ENCODE peak calls at places on chromosomes 5 and 9, in four cellular contexts. K is neuronal stem cell, Y is neural progenitor cell, T is kidney. N is an unnamed sample.

GRCh38 chr9:135608999-135609317 is 30.4 kb downstream of the GLT6D1 start:
- DNase-seq in K (no peak), Y (no peak), T (no peak), N (no peak)

GRCh38 chr5:131542723-131543122 is 92.3 kb downstream of the RAPGEF6 start:
- DNase-seq in K (no peak), Y (no peak), T (no peak), N (no peak)

GRCh38 chr9:15139467-15139866 is 167.5 kb downstream of the TTC39B start:
- DNase-seq in K (no peak), Y (peak), T (no peak), N (no peak)

GRCh38 chr9:76657265-76657664 is 107.0 kb upstream of the PCA3 start:
- DNase-seq in K (no peak), Y (no peak), T (no peak), N (no peak)

GRCh38 chr9:124444166-124444565 is 6.1 kb upstream of the ADGRD2 start:
- DNase-seq in K (no peak), Y (no peak), T (no peak), N (no peak)

GRCh38 chr9:90445391-90445790 is 197.2 kb downstream of the DIRAS2 start:
- DNase-seq in K (no peak), Y (no peak), T (no peak), N (no peak)

GRCh38 chr5:107778651-107779050 is 107.9 kb upstream of the EFNA5 start:
- DNase-seq in K (no peak), Y (no peak), T (no peak), N (no peak)

GRCh38 chr9:106869458-106869857 is 6.5 kb downstream of the ZNF462 start:
- DNase-seq in K (no peak), Y (no peak), T (no peak), N (no peak)

GRCh38 chr9:93072383-93072795 is 13.9 kb downstream of the SUSD3 start:
- DNase-seq in K (no peak), Y (no peak), T (no peak), N (no peak)

GRCh38 chr9:311837-312236 is 97.2 kb downstream of the DOCK8 start:
- DNase-seq in K (no peak), Y (no peak), T (no peak), N (no peak)

GRCh38 chr9:38662763-38663593 is 42.6 kb upstream of the ANKRD18A start:
- DNase-seq in K (no peak), Y (peak), T (no peak), N (no peak)

GRCh38 chr5:54443264-54443663 is 12.2 kb upstream of the HSPB3 start:
- DNase-seq in K (no peak), Y (peak), T (no peak), N (peak)

GRCh38 chr5:85293139-85293785 is 908.6 kb upstream of the EDIL3 start:
- DNase-seq in K (no peak), Y (no peak), T (no peak), N (no peak)

GRCh38 chr5:149828161-149829011 is 98.3 kb downstream of the PPARGC1B start:
- DNase-seq in K (peak), Y (peak), T (peak), N (peak)

GRCh38 chr9:90880669-90881068 is 79.0 kb downstream of the SYK start:
- DNase-seq in K (no peak), Y (no peak), T (no peak), N (no peak)

GRCh38 chr5:13660072-13660471 is 284.4 kb downstream of the DNAH5 start:
- DNase-seq in K (no peak), Y (peak), T (no peak), N (no peak)

DNA sequence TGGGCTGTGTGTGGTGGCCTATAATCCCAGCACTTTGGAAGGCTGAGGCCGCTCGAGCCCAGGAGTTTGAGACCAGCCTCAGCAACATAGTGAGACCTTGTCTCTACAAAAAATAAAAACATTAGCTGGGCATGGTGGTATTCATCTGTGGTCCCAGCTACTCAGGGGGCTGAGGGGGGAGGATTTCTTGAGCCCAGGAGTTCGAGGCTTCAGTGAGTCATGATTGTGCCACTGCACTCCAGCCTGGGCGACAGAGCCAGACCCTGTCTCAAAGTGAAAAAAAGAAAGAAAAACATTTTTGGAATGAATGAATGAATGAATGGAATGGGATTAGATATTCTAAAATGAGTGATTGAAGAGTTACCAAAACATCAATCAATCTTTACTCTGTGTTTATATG is 85.8 kb downstream of the FGF1 start:
- DNase-seq in K (no peak), Y (no peak), T (no peak), N (no peak)
- H3K27ac ChIP-seq in K (no peak), Y (no peak), T (no peak), N (peak)

GRCh38 chr5:116654890-116655289 is 80.3 kb upstream of the SEMA6A start:
- DNase-seq in K (no peak), Y (peak), T (no peak), N (no peak)

GRCh38 chr5:116652196-116652729 is 77.6 kb upstream of the SEMA6A start:
- DNase-seq in K (peak), Y (peak), T (peak), N (peak)

GRCh38 chr5:116651653-116652052 is 77.0 kb upstream of the SEMA6A start:
- DNase-seq in K (no peak), Y (no peak), T (no peak), N (no peak)

GRCh38 chr5:116650964-116651363 is 76.3 kb upstream of the SEMA6A start:
- DNase-seq in K (no peak), Y (no peak), T (no peak), N (no peak)

DNA sequence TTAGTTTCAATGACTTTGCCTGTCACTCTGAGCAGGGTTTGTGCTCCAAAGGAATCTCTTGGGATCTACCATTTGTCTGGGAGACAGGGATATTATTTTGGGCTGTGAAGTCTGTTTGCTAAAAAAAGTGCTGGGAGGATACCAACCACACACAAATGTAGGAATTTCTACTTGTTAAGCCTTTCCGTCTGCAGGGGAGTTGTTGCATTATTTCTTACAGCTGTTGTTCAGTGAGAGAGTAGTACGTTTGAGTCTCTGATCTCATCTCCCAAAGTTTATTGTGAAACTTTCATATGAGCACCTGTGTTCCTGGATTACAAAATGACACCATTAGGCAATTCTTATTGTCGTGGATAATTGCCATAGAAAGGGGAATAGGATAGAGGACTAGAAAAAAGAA is 78.3 kb upstream of the SEMA6A start:
- DNase-seq in K (peak), Y (peak), T (no peak), N (no peak)
- H3K27ac ChIP-seq in K (peak), Y (no peak), T (no peak), N (peak)

DNA sequence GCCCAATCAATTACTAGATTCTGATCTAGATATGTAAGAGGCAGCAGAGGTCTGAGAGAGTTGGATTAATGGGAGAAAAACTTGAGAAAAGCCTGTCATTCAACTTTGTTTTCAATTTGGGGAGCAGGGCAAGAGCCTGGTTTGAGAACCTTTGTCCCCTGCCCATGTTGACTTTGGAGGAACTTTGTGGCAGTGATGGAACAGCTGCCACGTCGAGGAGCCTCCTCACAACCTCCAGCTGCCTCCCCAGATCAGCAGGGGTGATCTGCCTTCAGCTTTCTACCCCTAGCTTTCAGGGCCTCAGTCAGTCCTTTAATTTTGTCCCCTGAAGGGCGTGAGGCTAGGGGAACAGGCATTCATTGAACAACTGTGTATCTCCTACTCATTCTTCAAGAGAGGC is 8.7 kb downstream of the SKP2 start:
- DNase-seq in K (no peak), Y (no peak), T (no peak), N (no peak)
- H3K27ac ChIP-seq in K (no peak), Y (no peak), T (no peak), N (no peak)

GRCh38 chr5:156500755-156501154 is 173.8 kb downstream of the SGCD start:
- DNase-seq in K (no peak), Y (no peak), T (no peak), N (no peak)
- H3K27ac ChIP-seq in K (no peak), Y (no peak), T (no peak), N (no peak)

GRCh38 chr5:82975812-82976211 is 101.4 kb downstream of the TMEM167A start:
- DNase-seq in K (no peak), Y (no peak), T (no peak), N (no peak)
- H3K27ac ChIP-seq in K (no peak), Y (no peak), T (no peak), N (no peak)

GRCh38 chr9:34624475-34624984 is 4.2 kb upstream of the DCTN3 start:
- DNase-seq in K (no peak), Y (peak), T (no peak), N (no peak)

GRCh38 chr9:34615132-34615531 is 3.2 kb upstream of the RPP25L start:
- DNase-seq in K (no peak), Y (no peak), T (no peak), N (no peak)

GRCh38 chr9:34623386-34624235 is 3.3 kb upstream of the DCTN3 start:
- DNase-seq in K (no peak), Y (no peak), T (no peak), N (no peak)

GRCh38 chr9:34625087-34625486 is 3.8 kb downstream of the ARID3C start:
- DNase-seq in K (peak), Y (no peak), T (no peak), N (no peak)

DNA sequence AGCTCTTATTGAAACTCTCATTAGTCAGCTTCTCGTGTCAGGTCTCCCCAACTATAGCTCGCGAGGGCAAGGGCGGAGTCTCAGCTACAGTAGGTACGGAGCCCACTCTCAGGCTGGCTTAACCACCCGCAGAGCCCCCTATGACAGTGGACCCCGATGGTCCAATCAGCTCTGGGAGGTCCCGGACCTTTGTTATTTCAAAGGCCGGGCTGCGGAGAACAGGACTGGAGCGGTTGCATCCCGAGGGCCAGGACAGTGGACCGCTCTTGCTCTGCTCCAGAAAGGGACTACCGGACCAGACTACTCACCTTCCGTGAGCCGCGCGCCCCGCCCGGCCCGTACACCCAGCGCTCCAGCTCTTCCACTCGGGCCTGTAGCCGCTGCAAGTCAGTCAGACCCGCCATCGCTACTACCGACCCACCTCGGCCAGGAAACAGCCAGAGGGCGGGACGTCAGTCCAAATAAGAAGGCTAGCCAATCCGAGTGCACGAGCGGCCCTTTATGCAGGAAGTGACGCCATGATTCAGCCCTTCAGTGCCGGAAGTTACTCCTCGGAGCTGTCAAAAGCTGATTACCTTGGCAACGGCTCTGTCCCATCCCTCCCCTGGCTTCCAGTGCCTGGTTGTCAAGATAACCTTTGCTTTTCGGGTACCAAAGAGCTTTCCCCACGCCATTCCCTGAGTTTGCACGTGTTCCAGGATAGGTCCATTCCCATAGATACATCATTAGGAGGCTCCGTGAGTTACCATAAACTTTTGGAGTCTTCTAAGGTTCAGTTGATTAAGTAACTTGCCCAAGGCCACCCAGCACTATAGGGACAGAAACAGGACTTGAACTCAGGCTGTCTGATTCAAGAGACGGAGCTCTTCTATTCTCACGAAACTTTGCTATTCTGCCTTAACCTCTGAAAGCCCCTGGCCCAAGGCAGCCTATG is at the start of gene DCTN3:
- DNase-seq in K (peak), Y (peak), T (peak), N (peak)
- H3K27ac ChIP-seq in K (no peak), Y (no peak), T (no peak), N (no peak)

DNA sequence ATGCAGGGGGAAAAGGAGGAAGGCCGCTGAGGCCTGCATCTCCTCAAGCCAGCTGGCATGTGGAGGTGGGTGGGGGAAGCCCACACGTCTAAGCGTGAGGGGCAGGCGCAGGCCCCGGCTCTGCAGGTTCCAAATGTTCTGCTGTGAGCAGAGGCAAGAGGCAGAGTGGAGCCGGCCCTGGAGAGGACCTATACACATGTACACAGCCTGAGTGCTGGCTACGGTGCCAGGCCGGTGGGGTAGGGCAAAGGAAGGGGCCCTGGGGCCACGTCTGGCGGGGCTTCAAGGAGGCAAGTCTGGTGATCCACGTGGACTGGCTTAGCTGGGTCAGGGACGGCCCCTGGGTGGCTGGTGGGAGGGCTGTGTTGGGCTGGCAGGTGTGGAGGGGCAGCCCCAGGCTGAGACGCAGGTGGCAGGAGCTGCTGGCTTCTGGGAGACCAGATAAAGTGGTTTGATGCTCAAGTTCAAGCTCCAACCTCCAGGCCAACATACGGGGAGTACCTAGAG is 26.4 kb downstream of the LPCAT1 start:
- DNase-seq in K (no peak), Y (no peak), T (no peak), N (no peak)
- H3K27ac ChIP-seq in K (no peak), Y (no peak), T (no peak), N (no peak)

GRCh38 chr5:177141496-177141895 is 7.9 kb downstream of the NSD1 start:
- DNase-seq in K (no peak), Y (no peak), T (peak), N (no peak)
- H3K27ac ChIP-seq in K (no peak), Y (no peak), T (no peak), N (no peak)

GRCh38 chr9:28927711-28928110 is 1354.4 kb upstream of the C9orf72 start:
- DNase-seq in K (no peak), Y (no peak), T (no peak), N (no peak)
- H3K27ac ChIP-seq in K (no peak), Y (no peak), T (no peak), N (no peak)

DNA sequence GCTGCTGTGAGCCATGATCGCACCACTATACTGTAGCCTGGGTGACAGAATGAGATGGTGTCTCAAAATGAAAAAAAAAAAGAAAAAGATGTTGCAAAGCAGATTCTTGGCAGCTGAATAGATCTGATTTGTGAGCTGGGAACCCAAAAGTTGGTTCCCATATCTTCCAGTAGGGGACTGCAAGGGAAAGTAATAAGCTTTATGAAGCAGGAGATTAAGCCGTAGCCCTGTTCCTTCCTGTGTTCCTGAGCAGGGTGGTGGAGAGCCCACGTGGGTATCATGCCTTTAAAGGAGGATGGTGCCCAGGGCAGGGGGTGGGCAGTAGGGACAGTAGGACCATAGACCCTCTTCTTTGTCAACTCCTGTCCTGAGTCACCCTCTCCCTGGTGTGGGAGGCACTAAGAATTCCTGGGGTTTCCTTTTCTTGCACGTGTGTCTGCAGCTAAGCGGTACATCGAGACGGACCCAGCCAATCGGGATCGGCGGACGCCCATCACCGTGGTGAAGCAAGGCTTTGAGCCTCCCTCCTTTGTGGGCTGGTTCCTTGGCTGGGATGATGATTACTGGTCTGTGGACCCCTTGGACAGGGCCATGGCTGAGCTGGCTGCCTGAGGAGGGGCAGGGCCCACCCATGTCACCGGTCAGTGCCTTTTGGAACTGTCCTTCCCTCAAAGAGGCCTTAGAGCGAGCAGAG is 37.9 kb downstream of the STOM start:
- DNase-seq in K (no peak), Y (no peak), T (peak), N (no peak)
- H3K27ac ChIP-seq in K (no peak), Y (no peak), T (peak), N (peak)

N was measured in tibial nerve.